ENCODE peak calls at places on chromosomes 16 and 17, in seven cellular contexts. One of them, this sample, is unnamed.

GRCh38 chr16:70688266-70688742 is 2.5 kb upstream of the MTSS2 start:
- DNase-seq in activated naive CD8-positive, alpha-beta T cell treated with anti-CD3 and anti-CD28 coated beads, Interleukin-2, amount 10 ng/mL, durations not matched to agents 7 days and 5 days: no peak
- DNase-seq in T-cell: no peak
- DNase-seq in brain pericyte: no peak
- DNase-seq in cardiac muscle cell: peak
- DNase-seq in NCI-H460: no peak
- DNase-seq in activated gamma-delta T cell: no peak
- DNase-seq in this sample: no peak

GRCh38 chr16:68902376-68903345 is 59.3 kb downstream of the TANGO6 start:
- DNase-seq in activated naive CD8-positive, alpha-beta T cell treated with anti-CD3 and anti-CD28 coated beads, Interleukin-2, amount 10 ng/mL, durations not matched to agents 7 days and 5 days: no peak
- DNase-seq in cardiac muscle cell: peak
- DNase-seq in NCI-H460: peak
- DNase-seq in brain pericyte: no peak
- DNase-seq in T-cell: no peak
- DNase-seq in activated gamma-delta T cell: no peak
- DNase-seq in this sample: no peak

GRCh38 chr17:5947701-5948180 is 122.4 kb upstream of the WSCD1 start:
- DNase-seq in activated gamma-delta T cell: no peak
- DNase-seq in brain pericyte: no peak
- DNase-seq in T-cell: no peak
- DNase-seq in cardiac muscle cell: no peak
- DNase-seq in NCI-H460: no peak
- DNase-seq in activated naive CD8-positive, alpha-beta T cell treated with anti-CD3 and anti-CD28 coated beads, Interleukin-2, amount 10 ng/mL, durations not matched to agents 7 days and 5 days: no peak
- DNase-seq in this sample: no peak

GRCh38 chr16:75486666-75487313 is 8.5 kb downstream of the CHST6 start:
- DNase-seq in brain pericyte: no peak
- DNase-seq in activated naive CD8-positive, alpha-beta T cell treated with anti-CD3 and anti-CD28 coated beads, Interleukin-2, amount 10 ng/mL, durations not matched to agents 7 days and 5 days: no peak
- DNase-seq in NCI-H460: no peak
- DNase-seq in T-cell: no peak
- DNase-seq in cardiac muscle cell: no peak
- DNase-seq in activated gamma-delta T cell: no peak
- DNase-seq in this sample: no peak

GRCh38 chr17:65401581-65401980 is 159.9 kb downstream of the AXIN2 start:
- DNase-seq in NCI-H460: no peak
- DNase-seq in cardiac muscle cell: no peak
- DNase-seq in T-cell: no peak
- DNase-seq in activated naive CD8-positive, alpha-beta T cell treated with anti-CD3 and anti-CD28 coated beads, Interleukin-2, amount 10 ng/mL, durations not matched to agents 7 days and 5 days: no peak
- DNase-seq in brain pericyte: no peak
- DNase-seq in activated gamma-delta T cell: no peak
- DNase-seq in this sample: no peak

GRCh38 chr17:80100035-80100323 is 1.4 kb upstream of the GAA start:
- DNase-seq in brain pericyte: no peak
- DNase-seq in activated gamma-delta T cell: no peak
- DNase-seq in cardiac muscle cell: no peak
- DNase-seq in T-cell: no peak
- DNase-seq in activated naive CD8-positive, alpha-beta T cell treated with anti-CD3 and anti-CD28 coated beads, Interleukin-2, amount 10 ng/mL, durations not matched to agents 7 days and 5 days: no peak
- DNase-seq in NCI-H460: no peak
- DNase-seq in this sample: no peak

GRCh38 chr17:38620551-38621277 is 15.0 kb upstream of the SRCIN1 start:
- DNase-seq in activated naive CD8-positive, alpha-beta T cell treated with anti-CD3 and anti-CD28 coated beads, Interleukin-2, amount 10 ng/mL, durations not matched to agents 7 days and 5 days: no peak
- DNase-seq in activated gamma-delta T cell: no peak
- DNase-seq in cardiac muscle cell: no peak
- DNase-seq in brain pericyte: no peak
- DNase-seq in T-cell: no peak
- DNase-seq in NCI-H460: no peak
- DNase-seq in this sample: no peak

GRCh38 chr17:72715906-72716572 is 376.4 kb downstream of the SLC39A11 start:
- DNase-seq in activated gamma-delta T cell: no peak
- DNase-seq in cardiac muscle cell: peak
- DNase-seq in activated naive CD8-positive, alpha-beta T cell treated with anti-CD3 and anti-CD28 coated beads, Interleukin-2, amount 10 ng/mL, durations not matched to agents 7 days and 5 days: no peak
- DNase-seq in NCI-H460: no peak
- DNase-seq in brain pericyte: peak
- DNase-seq in T-cell: no peak
- DNase-seq in this sample: no peak

GRCh38 chr16:81640681-81641070 is 138.4 kb upstream of the PLCG2 start:
- DNase-seq in activated naive CD8-positive, alpha-beta T cell treated with anti-CD3 and anti-CD28 coated beads, Interleukin-2, amount 10 ng/mL, durations not matched to agents 7 days and 5 days: no peak
- DNase-seq in cardiac muscle cell: no peak
- DNase-seq in brain pericyte: no peak
- DNase-seq in T-cell: no peak
- DNase-seq in activated gamma-delta T cell: no peak
- DNase-seq in NCI-H460: no peak
- DNase-seq in this sample: no peak

GRCh38 chr17:45431531-45432404 is 902 bp downstream of the ARHGAP27 start:
- DNase-seq in NCI-H460: peak
- DNase-seq in T-cell: peak
- DNase-seq in cardiac muscle cell: peak
- DNase-seq in brain pericyte: no peak
- DNase-seq in activated gamma-delta T cell: peak
- DNase-seq in activated naive CD8-positive, alpha-beta T cell treated with anti-CD3 and anti-CD28 coated beads, Interleukin-2, amount 10 ng/mL, durations not matched to agents 7 days and 5 days: peak
- DNase-seq in this sample: no peak

GRCh38 chr16:58440094-58440493 is 47.8 kb downstream of the GINS3 start:
- DNase-seq in brain pericyte: no peak
- DNase-seq in cardiac muscle cell: no peak
- DNase-seq in T-cell: no peak
- DNase-seq in activated gamma-delta T cell: no peak
- DNase-seq in activated naive CD8-positive, alpha-beta T cell treated with anti-CD3 and anti-CD28 coated beads, Interleukin-2, amount 10 ng/mL, durations not matched to agents 7 days and 5 days: no peak
- DNase-seq in NCI-H460: no peak
- DNase-seq in this sample: no peak

GRCh38 chr16:50516890-50517289 is 31.3 kb upstream of the NKD1 start:
- DNase-seq in activated naive CD8-positive, alpha-beta T cell treated with anti-CD3 and anti-CD28 coated beads, Interleukin-2, amount 10 ng/mL, durations not matched to agents 7 days and 5 days: no peak
- DNase-seq in activated gamma-delta T cell: no peak
- DNase-seq in brain pericyte: no peak
- DNase-seq in T-cell: no peak
- DNase-seq in cardiac muscle cell: no peak
- DNase-seq in NCI-H460: no peak
- DNase-seq in this sample: no peak

GRCh38 chr17:76500745-76501017 is 542 bp downstream of the RHBDF2 start:
- DNase-seq in activated naive CD8-positive, alpha-beta T cell treated with anti-CD3 and anti-CD28 coated beads, Interleukin-2, amount 10 ng/mL, durations not matched to agents 7 days and 5 days: no peak
- DNase-seq in T-cell: no peak
- DNase-seq in NCI-H460: no peak
- DNase-seq in activated gamma-delta T cell: no peak
- DNase-seq in brain pericyte: no peak
- DNase-seq in cardiac muscle cell: no peak
- DNase-seq in this sample: no peak

GRCh38 chr16:73337897-73338296 is 290.0 kb upstream of the ZFHX3 start:
- DNase-seq in cardiac muscle cell: no peak
- DNase-seq in NCI-H460: no peak
- DNase-seq in brain pericyte: no peak
- DNase-seq in activated naive CD8-positive, alpha-beta T cell treated with anti-CD3 and anti-CD28 coated beads, Interleukin-2, amount 10 ng/mL, durations not matched to agents 7 days and 5 days: no peak
- DNase-seq in activated gamma-delta T cell: no peak
- DNase-seq in T-cell: no peak
- DNase-seq in this sample: no peak

GRCh38 chr17:29572691-29573557 is 4.4 kb downstream of the TP53I13 start:
- DNase-seq in cardiac muscle cell: peak
- DNase-seq in activated naive CD8-positive, alpha-beta T cell treated with anti-CD3 and anti-CD28 coated beads, Interleukin-2, amount 10 ng/mL, durations not matched to agents 7 days and 5 days: peak
- DNase-seq in brain pericyte: no peak
- DNase-seq in T-cell: no peak
- DNase-seq in NCI-H460: no peak
- DNase-seq in activated gamma-delta T cell: no peak
- DNase-seq in this sample: no peak

GRCh38 chr17:55288356-55289105 is 23.8 kb downstream of the HLF start:
- DNase-seq in cardiac muscle cell: no peak
- DNase-seq in activated naive CD8-positive, alpha-beta T cell treated with anti-CD3 and anti-CD28 coated beads, Interleukin-2, amount 10 ng/mL, durations not matched to agents 7 days and 5 days: no peak
- DNase-seq in T-cell: no peak
- DNase-seq in activated gamma-delta T cell: no peak
- DNase-seq in NCI-H460: no peak
- DNase-seq in brain pericyte: no peak
- DNase-seq in this sample: no peak

GRCh38 chr17:48873212-48873611 is 19.4 kb upstream of the ATP5MC1 start:
- DNase-seq in NCI-H460: no peak
- DNase-seq in activated naive CD8-positive, alpha-beta T cell treated with anti-CD3 and anti-CD28 coated beads, Interleukin-2, amount 10 ng/mL, durations not matched to agents 7 days and 5 days: no peak
- DNase-seq in cardiac muscle cell: no peak
- DNase-seq in activated gamma-delta T cell: no peak
- DNase-seq in brain pericyte: no peak
- DNase-seq in T-cell: no peak
- DNase-seq in this sample: no peak

GRCh38 chr16:15946257-15947044 is 3.0 kb upstream of the ABCC1 start:
- DNase-seq in NCI-H460: peak
- DNase-seq in activated gamma-delta T cell: no peak
- DNase-seq in T-cell: no peak
- DNase-seq in cardiac muscle cell: peak
- DNase-seq in brain pericyte: no peak
- DNase-seq in activated naive CD8-positive, alpha-beta T cell treated with anti-CD3 and anti-CD28 coated beads, Interleukin-2, amount 10 ng/mL, durations not matched to agents 7 days and 5 days: no peak
- DNase-seq in this sample: no peak

GRCh38 chr17:69723741-69724140 is 309.2 kb downstream of the MAP2K6 start:
- DNase-seq in T-cell: no peak
- DNase-seq in NCI-H460: peak
- DNase-seq in activated gamma-delta T cell: no peak
- DNase-seq in activated naive CD8-positive, alpha-beta T cell treated with anti-CD3 and anti-CD28 coated beads, Interleukin-2, amount 10 ng/mL, durations not matched to agents 7 days and 5 days: no peak
- DNase-seq in brain pericyte: no peak
- DNase-seq in cardiac muscle cell: peak
- DNase-seq in this sample: no peak

GRCh38 chr16:52573365-52574104 is 26.6 kb upstream of the TOX3 start:
- DNase-seq in T-cell: no peak
- DNase-seq in cardiac muscle cell: no peak
- DNase-seq in brain pericyte: no peak
- DNase-seq in activated naive CD8-positive, alpha-beta T cell treated with anti-CD3 and anti-CD28 coated beads, Interleukin-2, amount 10 ng/mL, durations not matched to agents 7 days and 5 days: no peak
- DNase-seq in activated gamma-delta T cell: no peak
- DNase-seq in NCI-H460: no peak
- DNase-seq in this sample: no peak

GRCh38 chr16:31458073-31458834 is 1.0 kb upstream of the ARMC5 start:
- DNase-seq in brain pericyte: no peak
- DNase-seq in activated naive CD8-positive, alpha-beta T cell treated with anti-CD3 and anti-CD28 coated beads, Interleukin-2, amount 10 ng/mL, durations not matched to agents 7 days and 5 days: peak
- DNase-seq in cardiac muscle cell: peak
- DNase-seq in activated gamma-delta T cell: peak
- DNase-seq in T-cell: peak
- DNase-seq in NCI-H460: no peak
- DNase-seq in this sample: no peak

GRCh38 chr16:4465977-4466779 is 8.2 kb downstream of the NMRAL1 start:
- DNase-seq in brain pericyte: no peak
- DNase-seq in activated gamma-delta T cell: peak
- DNase-seq in NCI-H460: no peak
- DNase-seq in T-cell: peak
- DNase-seq in activated naive CD8-positive, alpha-beta T cell treated with anti-CD3 and anti-CD28 coated beads, Interleukin-2, amount 10 ng/mL, durations not matched to agents 7 days and 5 days: no peak
- DNase-seq in cardiac muscle cell: peak
- DNase-seq in this sample: no peak

GRCh38 chr17:67434061-67434525 is 57.0 kb downstream of the PITPNC1 start:
- DNase-seq in activated naive CD8-positive, alpha-beta T cell treated with anti-CD3 and anti-CD28 coated beads, Interleukin-2, amount 10 ng/mL, durations not matched to agents 7 days and 5 days: peak
- DNase-seq in brain pericyte: no peak
- DNase-seq in NCI-H460: no peak
- DNase-seq in activated gamma-delta T cell: no peak
- DNase-seq in T-cell: peak
- DNase-seq in cardiac muscle cell: peak
- DNase-seq in this sample: no peak

GRCh38 chr16:69179255-69180010 is 7.5 kb upstream of the SNTB2 start:
- DNase-seq in activated gamma-delta T cell: no peak
- DNase-seq in activated naive CD8-positive, alpha-beta T cell treated with anti-CD3 and anti-CD28 coated beads, Interleukin-2, amount 10 ng/mL, durations not matched to agents 7 days and 5 days: no peak
- DNase-seq in brain pericyte: no peak
- DNase-seq in T-cell: no peak
- DNase-seq in cardiac muscle cell: peak
- DNase-seq in NCI-H460: no peak
- DNase-seq in this sample: peak

GRCh38 chr16:162271-162991 is 3.3 kb upstream of the HBM start:
- DNase-seq in cardiac muscle cell: no peak
- DNase-seq in brain pericyte: no peak
- DNase-seq in activated naive CD8-positive, alpha-beta T cell treated with anti-CD3 and anti-CD28 coated beads, Interleukin-2, amount 10 ng/mL, durations not matched to agents 7 days and 5 days: no peak
- DNase-seq in activated gamma-delta T cell: no peak
- DNase-seq in NCI-H460: no peak
- DNase-seq in T-cell: no peak
- DNase-seq in this sample: no peak

GRCh38 chr17:82493517-82493840 is 26.1 kb upstream of the FOXK2 start:
- DNase-seq in activated gamma-delta T cell: no peak
- DNase-seq in brain pericyte: no peak
- DNase-seq in T-cell: no peak
- DNase-seq in NCI-H460: no peak
- DNase-seq in activated naive CD8-positive, alpha-beta T cell treated with anti-CD3 and anti-CD28 coated beads, Interleukin-2, amount 10 ng/mL, durations not matched to agents 7 days and 5 days: no peak
- DNase-seq in cardiac muscle cell: no peak
- DNase-seq in this sample: no peak

GRCh38 chr17:29196784-29197515 is 16.8 kb upstream of the MYO18A start:
- DNase-seq in cardiac muscle cell: no peak
- DNase-seq in brain pericyte: no peak
- DNase-seq in T-cell: no peak
- DNase-seq in NCI-H460: no peak
- DNase-seq in activated naive CD8-positive, alpha-beta T cell treated with anti-CD3 and anti-CD28 coated beads, Interleukin-2, amount 10 ng/mL, durations not matched to agents 7 days and 5 days: no peak
- DNase-seq in activated gamma-delta T cell: no peak
- DNase-seq in this sample: no peak

GRCh38 chr17:44007346-44008204 is 3.2 kb downstream of the NAGS start:
- DNase-seq in brain pericyte: no peak
- DNase-seq in T-cell: no peak
- DNase-seq in cardiac muscle cell: peak
- DNase-seq in NCI-H460: no peak
- DNase-seq in activated gamma-delta T cell: no peak
- DNase-seq in activated naive CD8-positive, alpha-beta T cell treated with anti-CD3 and anti-CD28 coated beads, Interleukin-2, amount 10 ng/mL, durations not matched to agents 7 days and 5 days: no peak
- DNase-seq in this sample: no peak

GRCh38 chr17:29085223-29085622 is 42.3 kb downstream of the PIPOX start:
- DNase-seq in cardiac muscle cell: no peak
- DNase-seq in T-cell: no peak
- DNase-seq in brain pericyte: no peak
- DNase-seq in NCI-H460: no peak
- DNase-seq in activated naive CD8-positive, alpha-beta T cell treated with anti-CD3 and anti-CD28 coated beads, Interleukin-2, amount 10 ng/mL, durations not matched to agents 7 days and 5 days: no peak
- DNase-seq in activated gamma-delta T cell: no peak
- DNase-seq in this sample: no peak

GRCh38 chr16:22977294-22977697 is 163.3 kb downstream of the HS3ST2 start:
- DNase-seq in activated gamma-delta T cell: no peak
- DNase-seq in cardiac muscle cell: no peak
- DNase-seq in brain pericyte: no peak
- DNase-seq in activated naive CD8-positive, alpha-beta T cell treated with anti-CD3 and anti-CD28 coated beads, Interleukin-2, amount 10 ng/mL, durations not matched to agents 7 days and 5 days: no peak
- DNase-seq in T-cell: no peak
- DNase-seq in NCI-H460: peak
- DNase-seq in this sample: no peak

GRCh38 chr16:1769402-1770300 is 1.7 kb downstream of the NME3 start:
- DNase-seq in NCI-H460: no peak
- DNase-seq in T-cell: no peak
- DNase-seq in activated naive CD8-positive, alpha-beta T cell treated with anti-CD3 and anti-CD28 coated beads, Interleukin-2, amount 10 ng/mL, durations not matched to agents 7 days and 5 days: no peak
- DNase-seq in cardiac muscle cell: no peak
- DNase-seq in brain pericyte: no peak
- DNase-seq in activated gamma-delta T cell: no peak
- DNase-seq in this sample: no peak

GRCh38 chr16:12971216-12971615 is 69.8 kb downstream of the SHISA9 start:
- DNase-seq in activated gamma-delta T cell: no peak
- DNase-seq in T-cell: no peak
- DNase-seq in brain pericyte: no peak
- DNase-seq in cardiac muscle cell: no peak
- DNase-seq in activated naive CD8-positive, alpha-beta T cell treated with anti-CD3 and anti-CD28 coated beads, Interleukin-2, amount 10 ng/mL, durations not matched to agents 7 days and 5 days: no peak
- DNase-seq in NCI-H460: no peak
- DNase-seq in this sample: peak

GRCh38 chr17:7656958-7657715 is 6.4 kb downstream of the ATP1B2 start:
- DNase-seq in cardiac muscle cell: peak
- DNase-seq in NCI-H460: no peak
- DNase-seq in activated naive CD8-positive, alpha-beta T cell treated with anti-CD3 and anti-CD28 coated beads, Interleukin-2, amount 10 ng/mL, durations not matched to agents 7 days and 5 days: no peak
- DNase-seq in activated gamma-delta T cell: no peak
- DNase-seq in T-cell: no peak
- DNase-seq in brain pericyte: no peak
- DNase-seq in this sample: no peak

This sample was measured in SK-N-MC.